ENCODE peak calls at places on chromosomes 11 and 22, in six cellular contexts. One of them, this sample, is unnamed.

GRCh38 chr22:29569011-29569678 is 11.8 kb downstream of the NIPSNAP1 start:
- DNase-seq in fibroblast of mammary gland: no peak
- DNase-seq in HCT116: no peak
- DNase-seq in Peyer's patch: no peak
- DNase-seq in ovary: no peak
- DNase-seq in HL-60: no peak
- DNase-seq in this sample: no peak

GRCh38 chr22:48569476-48570233 is 1258.0 kb downstream of the BRD1 start:
- DNase-seq in fibroblast of mammary gland: no peak
- DNase-seq in HCT116: no peak
- DNase-seq in Peyer's patch: no peak
- DNase-seq in ovary: no peak
- DNase-seq in HL-60: no peak
- DNase-seq in this sample: no peak

GRCh38 chr22:46107753-46108563 is 42.4 kb upstream of the PPARA start:
- DNase-seq in fibroblast of mammary gland: peak; percentile 62
- DNase-seq in HCT116: no peak
- DNase-seq in Peyer's patch: no peak
- DNase-seq in ovary: no peak
- DNase-seq in HL-60: no peak
- DNase-seq in this sample: no peak

GRCh38 chr11:13042873-13043338 is 33.8 kb downstream of the RASSF10 start:
- DNase-seq in fibroblast of mammary gland: no peak
- DNase-seq in HCT116: no peak
- DNase-seq in Peyer's patch: no peak
- DNase-seq in ovary: no peak
- DNase-seq in HL-60: no peak
- DNase-seq in this sample: no peak

GRCh38 chr11:111422494-111423249 is 43.6 kb upstream of the POU2AF1 start:
- DNase-seq in fibroblast of mammary gland: peak; percentile 50
- DNase-seq in HCT116: peak; percentile 37
- DNase-seq in Peyer's patch: peak; percentile 79
- DNase-seq in ovary: peak; percentile 67
- DNase-seq in HL-60: peak; percentile 39
- DNase-seq in this sample: peak; percentile 69

GRCh38 chr22:21025266-21025665 is 7.1 kb downstream of the SLC7A4 start:
- DNase-seq in fibroblast of mammary gland: no peak
- DNase-seq in HCT116: no peak
- DNase-seq in Peyer's patch: peak; percentile 43
- DNase-seq in ovary: no peak
- DNase-seq in HL-60: no peak
- DNase-seq in this sample: no peak

GRCh38 chr11:126111458-126112116 is 48.9 kb upstream of the CDON start:
- DNase-seq in fibroblast of mammary gland: no peak
- DNase-seq in HCT116: no peak
- DNase-seq in Peyer's patch: no peak
- DNase-seq in ovary: no peak
- DNase-seq in HL-60: no peak
- DNase-seq in this sample: no peak

GRCh38 chr11:132779487-132779886 is 752.8 kb downstream of the OPCML start:
- DNase-seq in fibroblast of mammary gland: no peak
- DNase-seq in HCT116: no peak
- DNase-seq in Peyer's patch: no peak
- DNase-seq in ovary: no peak
- DNase-seq in HL-60: no peak
- DNase-seq in this sample: no peak

GRCh38 chr11:14669958-14670357 is 26.4 kb downstream of the PDE3B start:
- DNase-seq in fibroblast of mammary gland: no peak
- DNase-seq in HCT116: no peak
- DNase-seq in Peyer's patch: no peak
- DNase-seq in ovary: no peak
- DNase-seq in HL-60: no peak
- DNase-seq in this sample: no peak

GRCh38 chr11:69599502-69599901 is 41.5 kb upstream of the CCND1 start:
- DNase-seq in fibroblast of mammary gland: peak; percentile 6
- DNase-seq in HCT116: no peak
- DNase-seq in Peyer's patch: no peak
- DNase-seq in ovary: no peak
- DNase-seq in HL-60: peak; percentile 21
- DNase-seq in this sample: no peak

GRCh38 chr11:86160546-86161149 is 83.9 kb upstream of the EED start:
- DNase-seq in fibroblast of mammary gland: no peak
- DNase-seq in HCT116: no peak
- DNase-seq in Peyer's patch: no peak
- DNase-seq in ovary: no peak
- DNase-seq in HL-60: no peak
- DNase-seq in this sample: no peak

GRCh38 chr11:128553662-128554392 is 33.5 kb downstream of the ETS1 start:
- DNase-seq in fibroblast of mammary gland: peak; percentile 72
- DNase-seq in HCT116: no peak
- DNase-seq in Peyer's patch: no peak
- DNase-seq in ovary: peak; percentile 41
- DNase-seq in HL-60: no peak
- DNase-seq in this sample: no peak

GRCh38 chr11:62709262-62710000 is 2.0 kb downstream of the GNG3 start:
- DNase-seq in fibroblast of mammary gland: peak; percentile 98
- DNase-seq in HCT116: no peak
- DNase-seq in Peyer's patch: peak; percentile 98
- DNase-seq in ovary: peak; percentile 98
- DNase-seq in HL-60: peak; percentile 98
- DNase-seq in this sample: peak; percentile 88

GRCh38 chr11:98657711-98658110 is 363.0 kb upstream of the CNTN5 start:
- DNase-seq in fibroblast of mammary gland: no peak
- DNase-seq in HCT116: no peak
- DNase-seq in Peyer's patch: no peak
- DNase-seq in ovary: no peak
- DNase-seq in HL-60: no peak
- DNase-seq in this sample: no peak

DNA sequence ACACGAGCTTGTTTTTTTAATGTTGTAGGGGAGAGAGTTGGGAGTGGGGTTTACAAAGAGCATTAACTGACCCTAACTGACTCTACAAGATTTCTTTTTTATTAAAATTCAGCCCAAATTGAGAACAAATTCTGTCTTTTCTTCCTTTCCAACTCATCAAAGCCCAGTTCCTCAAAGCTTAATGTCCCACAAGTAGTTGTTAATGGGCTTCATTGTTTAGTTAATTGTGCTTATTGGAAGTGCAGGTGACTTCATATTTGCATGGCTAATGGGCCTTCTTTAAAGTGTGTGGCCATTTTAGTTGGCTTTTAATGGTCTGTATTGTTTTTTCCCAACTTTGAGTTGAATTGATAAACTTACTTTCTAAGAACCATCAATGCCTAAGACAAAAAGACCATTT is 39.8 kb downstream of the MPPED2 start:
- DNase-seq in fibroblast of mammary gland: no peak
- DNase-seq in HCT116: no peak
- DNase-seq in Peyer's patch: no peak
- DNase-seq in ovary: no peak
- DNase-seq in HL-60: no peak
- DNase-seq in this sample: no peak
- H3K4me3 ChIP-seq in fibroblast of mammary gland: no peak overlapping the region
- H3K4me3 ChIP-seq in HCT116: no peak overlapping the region
- H3K4me3 ChIP-seq in Peyer's patch: no peak overlapping the region
- H3K4me3 ChIP-seq in ovary: no peak overlapping the region
- H3K4me3 ChIP-seq in HL-60: no peak overlapping the region
- H3K4me3 ChIP-seq in this sample: no peak overlapping the region

DNA sequence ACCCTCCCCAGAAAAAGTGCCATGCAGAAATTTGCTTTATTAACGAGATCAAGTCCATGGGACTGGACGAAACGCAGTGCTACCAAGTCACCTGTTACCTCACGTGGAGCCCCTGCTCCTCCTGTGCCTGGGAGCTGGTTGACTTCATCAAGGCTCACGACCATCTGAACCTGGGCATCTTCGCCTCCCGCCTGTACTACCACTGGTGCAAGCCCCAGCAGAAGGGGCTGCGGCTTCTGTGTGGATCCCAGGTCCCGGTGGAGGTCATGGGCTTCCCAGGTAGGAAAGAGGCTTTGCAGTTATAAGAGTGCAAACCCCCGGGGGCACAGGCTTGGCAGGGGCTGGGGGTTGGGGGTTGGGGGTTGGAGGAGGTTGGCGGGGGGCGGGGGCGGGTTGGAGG is 4.2 kb downstream of the APOBEC3H start:
- DNase-seq in fibroblast of mammary gland: no peak
- DNase-seq in HCT116: no peak
- DNase-seq in Peyer's patch: no peak
- DNase-seq in ovary: no peak
- DNase-seq in HL-60: no peak
- DNase-seq in this sample: no peak
- TF ChIP-seq CTCF in fibroblast of mammary gland: no peak
- TF ChIP-seq CTCF in HCT116: no peak
- TF ChIP-seq CTCF in Peyer's patch: no peak
- TF ChIP-seq CTCF in ovary: no peak
- TF ChIP-seq CTCF in HL-60: no peak
- TF ChIP-seq CTCF in this sample: no peak

DNA sequence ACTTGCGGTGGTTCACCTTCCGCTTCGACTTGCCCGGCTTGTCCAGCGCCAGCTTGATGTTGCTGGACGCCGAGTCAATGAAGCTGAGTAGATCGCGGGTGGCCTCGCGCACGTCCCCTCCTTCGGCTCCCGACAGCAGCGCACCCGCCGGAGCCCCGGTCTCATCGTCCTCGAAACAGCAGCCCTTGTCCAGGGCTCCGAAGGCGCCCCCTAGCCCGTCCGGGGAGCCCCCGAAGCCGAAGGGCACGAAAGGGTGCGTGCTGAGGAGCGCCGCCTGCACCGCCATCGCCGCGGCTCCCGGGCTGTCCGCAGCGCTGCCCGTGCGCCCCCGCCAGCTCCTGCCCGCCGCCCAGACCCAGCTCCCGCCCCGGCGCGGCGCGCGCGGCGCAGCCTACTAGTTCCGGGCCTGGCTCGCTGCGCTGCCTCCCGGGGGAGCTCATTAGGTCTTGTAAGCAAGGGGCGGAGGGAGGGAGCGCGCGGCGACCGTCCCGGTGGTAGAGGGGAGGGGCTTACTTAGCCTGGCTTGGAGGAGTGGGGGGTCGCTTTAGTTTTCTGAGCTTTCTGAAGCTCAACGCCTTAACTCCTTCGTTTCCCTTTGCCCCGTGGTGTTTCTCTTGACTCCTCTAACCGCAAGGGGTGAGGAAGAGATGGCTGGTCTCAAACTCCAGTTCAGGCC is at the start of gene FAM181B:
- DNase-seq in fibroblast of mammary gland: peak; percentile 17
- DNase-seq in HCT116: no peak
- DNase-seq in Peyer's patch: no peak
- DNase-seq in ovary: peak; percentile 52
- DNase-seq in HL-60: peak; percentile 6
- DNase-seq in this sample: peak; percentile 24
- H3K4me3 ChIP-seq in fibroblast of mammary gland: peak within 1 kb of the TSS; percentile 19
- H3K4me3 ChIP-seq in HCT116: no peak within 1 kb of the TSS
- H3K4me3 ChIP-seq in Peyer's patch: peak within 1 kb of the TSS; percentile 49
- H3K4me3 ChIP-seq in ovary: peak within 1 kb of the TSS; percentile 33
- H3K4me3 ChIP-seq in HL-60: peak within 1 kb of the TSS; percentile 27
- H3K4me3 ChIP-seq in this sample: peak within 1 kb of the TSS; percentile 26

DNA sequence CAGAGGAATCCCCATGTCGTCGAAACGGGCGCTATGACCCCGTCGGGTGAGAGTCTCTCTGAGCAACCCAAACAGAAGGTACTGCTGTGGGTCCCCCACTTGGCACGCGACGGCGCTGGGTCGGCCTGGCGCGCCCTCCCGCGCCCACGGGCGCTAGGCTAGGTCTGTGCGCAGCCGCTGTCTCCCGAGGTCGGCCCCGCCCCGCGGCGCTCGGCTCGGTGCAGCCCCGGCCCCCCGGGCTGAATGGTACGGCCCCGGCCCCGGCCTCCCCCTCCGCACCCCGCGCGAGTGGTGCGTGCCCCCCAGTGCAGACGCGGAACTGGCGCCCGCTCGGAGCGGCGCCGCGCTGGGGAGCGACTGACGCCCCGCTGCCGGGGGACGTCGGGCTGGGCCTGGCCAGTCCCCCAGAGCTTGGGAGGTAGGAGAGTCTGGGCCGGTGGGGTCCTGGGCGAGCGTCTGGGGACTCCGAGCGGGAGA is at the start of gene MADD:
- DNase-seq in fibroblast of mammary gland: peak; percentile 74
- DNase-seq in HCT116: peak; percentile 55
- DNase-seq in Peyer's patch: peak; percentile 89
- DNase-seq in ovary: peak; percentile 90
- DNase-seq in HL-60: peak; percentile 87
- DNase-seq in this sample: peak; percentile 96
- TF ChIP-seq CTCF in fibroblast of mammary gland: no peak
- TF ChIP-seq CTCF in HCT116: no peak
- TF ChIP-seq CTCF in Peyer's patch: peak; percentile 24
- TF ChIP-seq CTCF in ovary: no peak
- TF ChIP-seq CTCF in HL-60: no peak
- TF ChIP-seq CTCF in this sample: peak; percentile 13

DNA sequence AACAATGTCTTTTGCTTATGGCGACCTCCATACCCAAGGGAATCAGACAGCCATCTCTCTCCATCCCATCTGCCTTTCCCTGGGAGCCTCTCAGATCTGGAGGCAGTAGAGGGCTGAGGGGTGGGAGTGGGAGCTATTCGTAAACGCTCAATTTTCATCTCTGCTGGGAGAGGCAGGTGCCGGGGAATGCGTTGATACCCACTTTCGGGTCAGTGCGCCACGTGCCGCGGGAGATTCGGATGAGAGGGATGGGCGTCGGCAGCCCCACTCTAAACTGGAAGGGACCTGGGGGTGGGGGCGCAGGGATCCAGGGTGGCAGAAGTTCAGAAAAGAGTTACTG is 1.4 kb downstream of the ADAMTS8 start:
- DNase-seq in fibroblast of mammary gland: no peak
- DNase-seq in HCT116: no peak
- DNase-seq in Peyer's patch: no peak
- DNase-seq in ovary: no peak
- DNase-seq in HL-60: no peak
- DNase-seq in this sample: no peak
- H3K4me3 ChIP-seq in fibroblast of mammary gland: no peak overlapping the region
- H3K4me3 ChIP-seq in HCT116: no peak overlapping the region
- H3K4me3 ChIP-seq in Peyer's patch: no peak overlapping the region
- H3K4me3 ChIP-seq in ovary: peak overlapping the region; percentile 38
- H3K4me3 ChIP-seq in HL-60: no peak overlapping the region
- H3K4me3 ChIP-seq in this sample: no peak overlapping the region

This sample was measured in GM06990.